ENCODE peak calls at places on chromosomes 2 and 18, in ten cellular contexts. R is GM12891; S is RPMI7951; X is stomach; P is NCI-H748 treated with DMSO at 0.1 percent for 48 hours; Y is effector CD4-positive, alpha-beta T cell; T is cardiac muscle cell; F is pancreas; E is posterior cingulate gyrus; U is C1 segment of cervical spinal cord. G is an unnamed sample.

GRCh38 chr18:7025194-7025593 is 92.4 kb downstream of the LAMA1 start:
- DNase-seq in Y (no peak), T (no peak), E (no peak), P (no peak), S (no peak), U (no peak), X (no peak), F (no peak), R (no peak), G (no peak)

GRCh38 chr2:160417745-160418397 is 75.7 kb downstream of the RBMS1 start:
- DNase-seq in P (no peak), X (no peak), Y (no peak), S (peak), R (no peak), U (no peak), E (no peak), T (no peak), F (no peak), G (no peak)

GRCh38 chr2:80420530-80421208 is 116.1 kb upstream of the LRRTM1 start:
- DNase-seq in R (no peak), T (peak), U (no peak), X (no peak), S (no peak), P (no peak), F (no peak), E (no peak), Y (no peak), G (no peak)

GRCh38 chr2:220465700-220466099 is 838.3 kb downstream of the SLC4A3 start:
- DNase-seq in F (no peak), P (no peak), Y (no peak), U (no peak), T (no peak), S (no peak), R (no peak), E (no peak), X (no peak), G (no peak)

GRCh38 chr2:101796825-101797600 is 99.5 kb downstream of the MAP4K4 start:
- DNase-seq in X (no peak), T (no peak), S (no peak), Y (no peak), R (no peak), U (no peak), F (no peak), E (no peak), P (no peak), G (no peak)

GRCh38 chr2:181991171-181991885 is 5.7 kb downstream of the PPP1R1C start:
- DNase-seq in X (no peak), Y (no peak), E (no peak), R (peak), U (no peak), T (no peak), F (no peak), S (no peak), P (no peak), G (no peak)

GRCh38 chr2:179524940-179525339 is 260.3 kb upstream of the SESTD1 start:
- DNase-seq in Y (no peak), R (no peak), X (no peak), F (no peak), T (no peak), E (no peak), U (no peak), S (no peak), P (no peak), G (no peak)

GRCh38 chr2:238101891-238102841 is 2.0 kb downstream of the ESPNL start:
- DNase-seq in S (no peak), U (no peak), F (peak), T (no peak), Y (no peak), P (no peak), X (peak), E (no peak), R (no peak), G (peak)

GRCh38 chr18:60693426-60693825 is 320.9 kb upstream of the MC4R start:
- DNase-seq in R (no peak), T (no peak), F (no peak), X (no peak), P (no peak), E (no peak), S (no peak), U (no peak), Y (no peak), G (no peak)

GRCh38 chr2:177282101-177282573 is 17.6 kb upstream of the NFE2L2 start:
- DNase-seq in X (no peak), Y (no peak), S (no peak), P (no peak), F (no peak), R (no peak), E (no peak), T (peak), U (peak), G (peak)

G was measured in thyroid gland.